ENCODE peak calls at places on chromosomes 3 and 15, in five cellular contexts. K, C, U, W and R are unnamed samples.

GRCh38 chr3:66490214-66490613 is 10.6 kb downstream of the LRIG1 start:
- DNase-seq in W (no peak), C (no peak), K (no peak), U (peak; percentile 83), R (no peak)

GRCh38 chr3:184016820-184017671 is 638 bp downstream of the ABCC5 start:
- DNase-seq in U (peak; percentile 71), C (peak; percentile 84), W (peak; percentile 36), K (no peak), R (peak; percentile 71)

GRCh38 chr3:73637042-73637441 is 12.3 kb upstream of the PDZRN3 start:
- DNase-seq in U (no peak), K (peak; percentile 60), C (no peak), W (no peak), R (no peak)

GRCh38 chr15:88256261-88257230 is at the start of gene NTRK3:
- DNase-seq in K (no peak), U (peak; percentile 42), C (peak; percentile 80), W (no peak), R (peak; percentile 75)

GRCh38 chr3:14378415-14378814 is 24.0 kb upstream of the SLC6A6 start:
- DNase-seq in U (no peak), W (no peak), C (no peak), K (peak; percentile 12), R (no peak)

GRCh38 chr3:187746479-187747335 is 1.4 kb upstream of the BCL6 start:
- DNase-seq in W (no peak), U (peak; percentile 68), K (peak; percentile 8), C (peak; percentile 47), R (peak; percentile 50)

GRCh38 chr15:73387507-73388255 is 18.9 kb upstream of the HCN4 start:
- DNase-seq in C (no peak), U (no peak), K (no peak), W (no peak), R (no peak)

GRCh38 chr3:32157600-32158264 is 51.3 kb downstream of the GPD1L start:
- DNase-seq in K (no peak), W (no peak), U (no peak), C (peak; percentile 11), R (peak; percentile 54)

GRCh38 chr3:185983495-185984141 is 45.8 kb upstream of the TRA2B start:
- DNase-seq in U (peak; percentile 57), C (peak; percentile 87), W (peak; percentile 40), K (peak; percentile 36), R (peak; percentile 86)